ENCODE peak calls at places on chromosomes 11 and 22, in four cellular contexts. M is lower leg skin, L is GM03348, O is small intestine. P is an unnamed sample.

GRCh38 chr11:5831196-5831829 is 10.4 kb downstream of the OR52E6 start:
- DNase-seq in M (no peak), L (no peak), O (no peak), P (no peak)

GRCh38 chr11:61354208-61354607 is 7.5 kb downstream of the CYB561A3 start:
- DNase-seq in M (no peak), O (no peak), L (no peak), P (no peak)

GRCh38 chr11:92845390-92846185 is 123.9 kb upstream of the MTNR1B start:
- DNase-seq in O (no peak), L (no peak), M (no peak), P (no peak)

GRCh38 chr22:45329536-45329936 is 19.8 kb downstream of the FAM118A start:
- DNase-seq in O (no peak), M (no peak), L (no peak), P (no peak)

GRCh38 chr22:39236321-39237275 is 8.2 kb downstream of the PDGFB start:
- DNase-seq in L (no peak), M (no peak), O (peak; percentile 33), P (no peak)

GRCh38 chr22:26124991-26125725 is 44.1 kb upstream of the SEZ6L start:
- DNase-seq in M (no peak), O (no peak), L (no peak), P (no peak)

GRCh38 chr22:43425976-43426785 is 14.4 kb downstream of the MPPED1 start:
- DNase-seq in M (no peak), L (no peak), O (no peak), P (no peak)

GRCh38 chr11:121257976-121258375 is 34.6 kb upstream of the SC5D start:
- DNase-seq in L (no peak), M (no peak), O (no peak), P (no peak)

GRCh38 chr22:30485362-30485988 is 13.7 kb upstream of the SEC14L3 start:
- DNase-seq in O (peak; percentile 62), L (peak; percentile 95), M (peak; percentile 91), P (peak; percentile 60)

GRCh38 chr22:46656856-46657654 is 36.9 kb downstream of the GRAMD4 start:
- DNase-seq in M (no peak), L (no peak), O (no peak), P (no peak)

GRCh38 chr11:66973956-66974585 is 1.0 kb upstream of the C11orf86 start:
- DNase-seq in M (no peak), L (no peak), O (no peak), P (no peak)

GRCh38 chr11:88411265-88411664 is 73.7 kb upstream of the CTSC start:
- DNase-seq in O (no peak), M (no peak), L (peak; percentile 47), P (no peak)

GRCh38 chr11:12221136-12221535 is 110.7 kb downstream of the MICAL2 start:
- DNase-seq in O (no peak), L (no peak), M (no peak), P (no peak)

GRCh38 chr11:16811136-16812020 is 72.9 kb downstream of the C11orf58 start:
- DNase-seq in L (no peak), M (no peak), O (no peak), P (no peak)

GRCh38 chr22:31575190-31575589 is 78.9 kb downstream of the SFI1 start:
- DNase-seq in M (peak; percentile 65), L (no peak), O (no peak), P (no peak)

GRCh38 chr11:125202977-125203376 is 38.4 kb downstream of the PKNOX2 start:
- DNase-seq in L (no peak), M (no peak), O (no peak), P (no peak)

GRCh38 chr22:28505416-28506156 is 174.1 kb downstream of the TTC28 start:
- DNase-seq in M (no peak), O (no peak), L (no peak), P (no peak)

GRCh38 chr11:33463059-33463458 is 205.9 kb downstream of the HIPK3 start:
- DNase-seq in O (no peak), M (no peak), L (peak; percentile 26), P (no peak)

GRCh38 chr11:93396356-93396755 is 65.8 kb downstream of the DEUP1 start:
- DNase-seq in L (peak; percentile 43), O (no peak), M (no peak), P (no peak)

GRCh38 chr22:46852771-46853170 is 90.3 kb downstream of the TBC1D22A start:
- DNase-seq in O (no peak), M (peak; percentile 75), L (no peak), P (no peak)

GRCh38 chr11:111419641-111420327 is 40.7 kb upstream of the POU2AF1 start:
- DNase-seq in L (no peak), M (peak; percentile 74), O (peak; percentile 67), P (peak; percentile 85)

GRCh38 chr11:106172389-106172991 is 95.0 kb downstream of the AASDHPPT start:
- DNase-seq in O (no peak), L (no peak), M (no peak), P (no peak)

GRCh38 chr11:68115285-68115684 is 5.9 kb downstream of the CHKA start:
- DNase-seq in M (peak; percentile 60), L (no peak), O (no peak), P (no peak)

GRCh38 chr11:44885919-44886318 is 64.8 kb downstream of the TP53I11 start:
- DNase-seq in M (no peak), L (no peak), O (no peak), P (no peak)